ENCODE peak calls at places on chromosomes 2 and 18, in eight cellular contexts. R is SK-N-SH, F is HCT116, U is neural progenitor cell, Q is hepatocyte, P is GM23338, E is MM.1S, S is PC-3. X is an unnamed sample.

GRCh38 chr2:201404699-201405275 is 46.5 kb downstream of the TRAK2 start:
- DNase-seq in R (no peak), F (no peak), U (no peak), Q (no peak), P (peak), E (no peak), S (no peak), X (no peak)

GRCh38 chr2:118923371-118923770 is 18.6 kb upstream of the MARCO start:
- DNase-seq in R (no peak), F (no peak), U (no peak), Q (no peak), P (no peak), E (no peak), S (no peak), X (no peak)

GRCh38 chr18:9848170-9848854 is 37.5 kb upstream of the TXNDC2 start:
- DNase-seq in R (no peak), F (no peak), U (no peak), Q (no peak), P (no peak), E (no peak), S (no peak), X (no peak)

GRCh38 chr2:64291181-64291580 is 147.0 kb upstream of the PELI1 start:
- DNase-seq in R (no peak), F (peak), U (no peak), Q (peak), P (no peak), E (no peak), S (peak), X (peak)

GRCh38 chr2:229731916-229732315 is 17.6 kb upstream of the DNER start:
- DNase-seq in R (no peak), F (no peak), U (no peak), Q (no peak), P (no peak), E (peak), S (no peak), X (peak)

GRCh38 chr2:237631029-237631785 is 3.8 kb downstream of the LRRFIP1 start:
- DNase-seq in R (no peak), F (no peak), U (no peak), Q (no peak), P (no peak), E (no peak), S (no peak), X (peak)

GRCh38 chr18:13377496-13377895 is 158.9 kb downstream of the LDLRAD4 start:
- DNase-seq in R (no peak), F (no peak), U (no peak), Q (no peak), P (no peak), E (no peak), S (no peak), X (no peak)

GRCh38 chr2:97995026-97995733 is 568 bp downstream of the TMEM131 start:
- DNase-seq in R (peak), F (no peak), U (peak), Q (peak), P (peak), E (peak), S (peak), X (peak)

GRCh38 chr2:114857196-114857595 is 414.8 kb downstream of the DPP10 start:
- DNase-seq in R (no peak), F (no peak), U (no peak), Q (no peak), P (no peak), E (no peak), S (no peak), X (no peak)

GRCh38 chr2:221060335-221060734 is 511.8 kb downstream of the EPHA4 start:
- DNase-seq in R (no peak), F (no peak), U (no peak), Q (no peak), P (no peak), E (no peak), S (no peak), X (peak)

GRCh38 chr2:176638167-176639015 is 369.1 kb downstream of the MTX2 start:
- DNase-seq in R (peak), F (no peak), U (peak), Q (peak), P (peak), E (peak), S (peak), X (peak)
- H3K27ac ChIP-seq in R (peak), F (no peak), U (no peak), Q (no peak), P (no peak), E (no peak), S (peak), X (peak)

GRCh38 chr2:106026271-106027190 is 167.6 kb downstream of the UXS1 start:
- DNase-seq in R (no peak), F (no peak), U (no peak), Q (no peak), P (no peak), E (no peak), S (no peak), X (no peak)

GRCh38 chr2:106020032-106020431 is 174.1 kb downstream of the UXS1 start:
- DNase-seq in R (no peak), F (no peak), U (no peak), Q (no peak), P (no peak), E (no peak), S (no peak), X (no peak)

GRCh38 chr2:106025796-106026195 is 168.3 kb downstream of the UXS1 start:
- DNase-seq in R (no peak), F (no peak), U (no peak), Q (no peak), P (no peak), E (no peak), S (no peak), X (no peak)

GRCh38 chr2:106018141-106018540 is 176.0 kb downstream of the UXS1 start:
- DNase-seq in R (no peak), F (no peak), U (no peak), Q (no peak), P (no peak), E (no peak), S (no peak), X (no peak)

DNA sequence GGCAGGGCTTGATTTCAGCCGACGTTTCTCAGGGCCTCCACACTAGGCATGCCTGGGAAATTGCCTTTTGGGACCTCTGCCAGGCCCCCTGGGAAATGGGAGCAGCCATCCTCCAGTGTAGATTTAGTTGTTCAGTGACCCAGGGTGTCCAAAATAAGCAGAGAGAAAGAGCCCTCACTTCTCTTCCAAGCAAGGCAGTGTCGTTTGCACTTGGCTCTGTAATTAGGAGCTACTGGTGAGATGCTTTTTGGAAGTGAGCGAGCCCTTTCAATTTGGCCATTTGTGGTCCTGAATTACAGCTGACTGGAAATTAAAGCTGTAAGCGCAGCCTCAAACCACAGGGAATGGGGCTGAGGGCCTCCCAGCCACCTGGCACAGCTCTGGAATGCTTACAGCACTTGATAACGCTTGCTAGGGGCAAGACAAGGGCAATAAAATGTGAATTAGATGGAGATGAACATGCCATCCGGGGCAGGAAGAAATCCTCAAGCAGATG is 173.2 kb downstream of the UXS1 start:
- DNase-seq in R (peak), F (no peak), U (peak), Q (no peak), P (no peak), E (no peak), S (no peak), X (no peak)
- TF ChIP-seq EZH2phosphoT487 in R (no peak), F (no peak), U (no peak), Q (no peak), P (no peak), E (no peak), S (no peak), X (no peak)

DNA sequence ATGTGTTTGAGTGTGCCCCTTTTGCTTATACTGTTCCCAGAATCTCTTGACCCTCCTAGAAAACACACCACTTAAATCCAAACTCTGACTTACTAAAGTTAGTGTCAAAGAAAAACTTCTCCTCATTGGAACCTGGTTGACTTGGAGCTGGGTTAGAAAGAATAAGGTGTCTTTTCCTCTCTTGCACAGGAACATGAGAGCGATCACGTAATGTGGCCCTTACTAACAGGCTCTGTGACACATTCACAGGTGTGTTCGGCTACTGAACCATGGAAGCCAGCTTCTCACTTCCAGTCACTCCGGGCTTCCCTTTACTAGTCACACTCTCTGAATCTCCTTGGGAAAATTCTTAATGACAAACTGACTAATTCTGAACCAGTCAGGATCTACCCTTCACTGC is 5.4 kb upstream of the POU3F3 start:
- DNase-seq in R (no peak), F (no peak), U (no peak), Q (no peak), P (peak), E (no peak), S (no peak), X (no peak)
- H3K4me2 ChIP-seq in R (no peak), F (no peak), U (no peak), Q (no peak), P (peak), E (no peak), S (no peak), X (no peak)

DNA sequence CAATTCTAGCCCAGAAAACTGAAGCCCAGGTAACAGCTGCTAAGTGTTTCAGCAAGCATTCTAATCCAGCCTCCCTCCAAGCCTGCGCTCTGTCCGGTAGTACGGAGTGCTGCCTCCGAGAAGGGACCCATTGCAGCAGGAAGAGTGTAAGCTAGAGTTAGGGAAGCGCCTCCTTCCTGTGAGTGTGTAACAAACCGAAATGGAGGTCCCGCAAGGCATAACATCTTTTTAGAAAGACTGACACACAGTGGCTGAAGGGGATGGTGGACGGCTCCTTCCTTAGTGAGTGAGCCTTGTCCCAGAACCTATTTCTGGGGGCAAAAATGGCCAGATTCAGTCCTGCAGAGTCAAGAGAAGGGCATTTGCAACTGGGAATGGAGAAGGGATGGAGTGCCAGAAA is 12.2 kb downstream of the PKDCC start:
- DNase-seq in R (no peak), F (no peak), U (no peak), Q (no peak), P (no peak), E (no peak), S (no peak), X (no peak)
- H3K27ac ChIP-seq in R (no peak), F (no peak), U (no peak), Q (peak), P (no peak), E (no peak), S (no peak), X (no peak)

GRCh38 chr2:230925443-230925878 is 419 bp upstream of the GPR55 start:
- DNase-seq in R (no peak), F (no peak), U (no peak), Q (no peak), P (no peak), E (no peak), S (no peak), X (no peak)
- TF ChIP-seq EZH2phosphoT487 in R (no peak), F (no peak), U (no peak), Q (no peak), P (no peak), E (no peak), S (no peak), X (no peak)